ENCODE peak calls at places on chromosomes 4 and X, in seven cellular contexts. One of them, this sample, is unnamed.
A peak's percentile ranks its signal among the peaks of the same experiment; 100 is the strongest.

GRCh38 chr4:8739357-8739756 is 132.3 kb downstream of the HMX1 start:
- DNase-seq in EL: no peak
- DNase-seq in hippocampal formation: no peak
- DNase-seq in lower lobe of right lung: peak; percentile 20
- DNase-seq in type B pancreatic cell: no peak
- DNase-seq in mucosa of gallbladder: no peak
- DNase-seq in activated CD8-positive, alpha-beta memory T cell treated with anti-CD3 and anti-CD28 coated beads for 24 hours: peak; percentile 9
- DNase-seq in this sample: peak; percentile 90

GRCh38 chr4:16171831-16172230 is 54.4 kb downstream of the TAPT1 start:
- DNase-seq in EL: no peak
- DNase-seq in hippocampal formation: no peak
- DNase-seq in lower lobe of right lung: no peak
- DNase-seq in type B pancreatic cell: no peak
- DNase-seq in mucosa of gallbladder: no peak
- DNase-seq in activated CD8-positive, alpha-beta memory T cell treated with anti-CD3 and anti-CD28 coated beads for 24 hours: no peak
- DNase-seq in this sample: no peak

GRCh38 chr4:133102612-133103409 is 46.3 kb upstream of the PCDH10 start:
- DNase-seq in EL: no peak
- DNase-seq in hippocampal formation: no peak
- DNase-seq in lower lobe of right lung: no peak
- DNase-seq in type B pancreatic cell: no peak
- DNase-seq in mucosa of gallbladder: no peak
- DNase-seq in activated CD8-positive, alpha-beta memory T cell treated with anti-CD3 and anti-CD28 coated beads for 24 hours: no peak
- DNase-seq in this sample: no peak

GRCh38 chr4:136867465-136867864 is 664.8 kb downstream of the PCDH18 start:
- DNase-seq in EL: no peak
- DNase-seq in hippocampal formation: no peak
- DNase-seq in lower lobe of right lung: no peak
- DNase-seq in type B pancreatic cell: no peak
- DNase-seq in mucosa of gallbladder: no peak
- DNase-seq in activated CD8-positive, alpha-beta memory T cell treated with anti-CD3 and anti-CD28 coated beads for 24 hours: no peak
- DNase-seq in this sample: no peak

GRCh38 chrX:7083468-7084396 is 63.8 kb upstream of the STS start:
- DNase-seq in EL: peak; percentile 86
- DNase-seq in hippocampal formation: no peak
- DNase-seq in lower lobe of right lung: no peak
- DNase-seq in type B pancreatic cell: no peak
- DNase-seq in mucosa of gallbladder: no peak
- DNase-seq in activated CD8-positive, alpha-beta memory T cell treated with anti-CD3 and anti-CD28 coated beads for 24 hours: peak; percentile 77
- DNase-seq in this sample: no peak

GRCh38 chr4:8084712-8085490 is 73.7 kb downstream of the ABLIM2 start:
- DNase-seq in EL: no peak
- DNase-seq in hippocampal formation: no peak
- DNase-seq in lower lobe of right lung: no peak
- DNase-seq in type B pancreatic cell: no peak
- DNase-seq in mucosa of gallbladder: no peak
- DNase-seq in activated CD8-positive, alpha-beta memory T cell treated with anti-CD3 and anti-CD28 coated beads for 24 hours: no peak
- DNase-seq in this sample: no peak

GRCh38 chr4:84494518-84494917 is 4.6 kb downstream of the NKX6-1 start:
- DNase-seq in EL: no peak
- DNase-seq in hippocampal formation: no peak
- DNase-seq in lower lobe of right lung: no peak
- DNase-seq in type B pancreatic cell: no peak
- DNase-seq in mucosa of gallbladder: no peak
- DNase-seq in activated CD8-positive, alpha-beta memory T cell treated with anti-CD3 and anti-CD28 coated beads for 24 hours: no peak
- DNase-seq in this sample: no peak

GRCh38 chr4:47852121-47852520 is 14.3 kb upstream of the CORIN start:
- DNase-seq in EL: peak; percentile 74
- DNase-seq in hippocampal formation: no peak
- DNase-seq in lower lobe of right lung: no peak
- DNase-seq in type B pancreatic cell: no peak
- DNase-seq in mucosa of gallbladder: no peak
- DNase-seq in activated CD8-positive, alpha-beta memory T cell treated with anti-CD3 and anti-CD28 coated beads for 24 hours: no peak
- DNase-seq in this sample: no peak

GRCh38 chrX:135393046-135393445 is 28.7 kb upstream of the SMIM10L2A start:
- DNase-seq in EL: no peak
- DNase-seq in hippocampal formation: no peak
- DNase-seq in lower lobe of right lung: no peak
- DNase-seq in type B pancreatic cell: no peak
- DNase-seq in mucosa of gallbladder: no peak
- DNase-seq in activated CD8-positive, alpha-beta memory T cell treated with anti-CD3 and anti-CD28 coated beads for 24 hours: no peak
- DNase-seq in this sample: no peak

GRCh38 chr4:40227284-40227683 is 30.5 kb downstream of the RHOH start:
- DNase-seq in EL: no peak
- DNase-seq in hippocampal formation: no peak
- DNase-seq in lower lobe of right lung: no peak
- DNase-seq in type B pancreatic cell: no peak
- DNase-seq in mucosa of gallbladder: no peak
- DNase-seq in activated CD8-positive, alpha-beta memory T cell treated with anti-CD3 and anti-CD28 coated beads for 24 hours: no peak
- DNase-seq in this sample: no peak

GRCh38 chrX:54926978-54927377 is 6.4 kb downstream of the TRO start:
- DNase-seq in EL: no peak
- DNase-seq in hippocampal formation: no peak
- DNase-seq in lower lobe of right lung: no peak
- DNase-seq in type B pancreatic cell: no peak
- DNase-seq in mucosa of gallbladder: no peak
- DNase-seq in activated CD8-positive, alpha-beta memory T cell treated with anti-CD3 and anti-CD28 coated beads for 24 hours: no peak
- DNase-seq in this sample: no peak

GRCh38 chrX:137195991-137196390 is 162.2 kb upstream of the GPR101 start:
- DNase-seq in EL: peak; percentile 3
- DNase-seq in hippocampal formation: no peak
- DNase-seq in lower lobe of right lung: no peak
- DNase-seq in type B pancreatic cell: no peak
- DNase-seq in mucosa of gallbladder: no peak
- DNase-seq in activated CD8-positive, alpha-beta memory T cell treated with anti-CD3 and anti-CD28 coated beads for 24 hours: no peak
- DNase-seq in this sample: no peak

GRCh38 chrX:16882702-16883486 is 12.7 kb upstream of the RBBP7 start:
- DNase-seq in EL: peak; percentile 60
- DNase-seq in hippocampal formation: peak; percentile 39
- DNase-seq in lower lobe of right lung: peak; percentile 68
- DNase-seq in type B pancreatic cell: peak; percentile 77
- DNase-seq in mucosa of gallbladder: peak; percentile 64
- DNase-seq in activated CD8-positive, alpha-beta memory T cell treated with anti-CD3 and anti-CD28 coated beads for 24 hours: peak; percentile 84
- DNase-seq in this sample: no peak

GRCh38 chr4:83489711-83490326 is 4.9 kb upstream of the ABRAXAS1 start:
- DNase-seq in EL: no peak
- DNase-seq in hippocampal formation: no peak
- DNase-seq in lower lobe of right lung: no peak
- DNase-seq in type B pancreatic cell: no peak
- DNase-seq in mucosa of gallbladder: no peak
- DNase-seq in activated CD8-positive, alpha-beta memory T cell treated with anti-CD3 and anti-CD28 coated beads for 24 hours: no peak
- DNase-seq in this sample: no peak

GRCh38 chr4:87559090-87559837 is 30.1 kb upstream of the SPARCL1 start:
- DNase-seq in EL: peak; percentile 23
- DNase-seq in hippocampal formation: no peak
- DNase-seq in lower lobe of right lung: no peak
- DNase-seq in type B pancreatic cell: no peak
- DNase-seq in mucosa of gallbladder: no peak
- DNase-seq in activated CD8-positive, alpha-beta memory T cell treated with anti-CD3 and anti-CD28 coated beads for 24 hours: peak; percentile 58
- DNase-seq in this sample: no peak

GRCh38 chrX:1424452-1424851 is 28.3 kb downstream of the ASMTL start:
- DNase-seq in EL: no peak
- DNase-seq in hippocampal formation: no peak
- DNase-seq in lower lobe of right lung: peak; percentile 21
- DNase-seq in type B pancreatic cell: no peak
- DNase-seq in mucosa of gallbladder: no peak
- DNase-seq in activated CD8-positive, alpha-beta memory T cell treated with anti-CD3 and anti-CD28 coated beads for 24 hours: no peak
- DNase-seq in this sample: no peak

GRCh38 chr4:54228064-54228527 is 997 bp upstream of the PDGFRA start:
- DNase-seq in EL: peak; percentile 79
- DNase-seq in hippocampal formation: peak; percentile 41
- DNase-seq in lower lobe of right lung: peak; percentile 62
- DNase-seq in type B pancreatic cell: peak; percentile 91
- DNase-seq in mucosa of gallbladder: peak; percentile 68
- DNase-seq in activated CD8-positive, alpha-beta memory T cell treated with anti-CD3 and anti-CD28 coated beads for 24 hours: peak; percentile 72
- DNase-seq in this sample: peak; percentile 95

GRCh38 chr4:180909279-180909678 is 1333.9 kb upstream of the TENM3 start:
- DNase-seq in EL: peak; percentile 13
- DNase-seq in hippocampal formation: no peak
- DNase-seq in lower lobe of right lung: no peak
- DNase-seq in type B pancreatic cell: no peak
- DNase-seq in mucosa of gallbladder: no peak
- DNase-seq in activated CD8-positive, alpha-beta memory T cell treated with anti-CD3 and anti-CD28 coated beads for 24 hours: no peak
- DNase-seq in this sample: no peak

GRCh38 chrX:130680164-130681035 is 222.6 kb downstream of the ENOX2 start:
- DNase-seq in EL: peak; percentile 28
- DNase-seq in hippocampal formation: no peak
- DNase-seq in lower lobe of right lung: no peak
- DNase-seq in type B pancreatic cell: no peak
- DNase-seq in mucosa of gallbladder: no peak
- DNase-seq in activated CD8-positive, alpha-beta memory T cell treated with anti-CD3 and anti-CD28 coated beads for 24 hours: no peak
- DNase-seq in this sample: no peak

GRCh38 chr4:186724861-186725419 is 1.3 kb upstream of the FAT1 start:
- DNase-seq in EL: peak; percentile 50
- DNase-seq in hippocampal formation: peak; percentile 9
- DNase-seq in lower lobe of right lung: no peak
- DNase-seq in type B pancreatic cell: no peak
- DNase-seq in mucosa of gallbladder: no peak
- DNase-seq in activated CD8-positive, alpha-beta memory T cell treated with anti-CD3 and anti-CD28 coated beads for 24 hours: no peak
- DNase-seq in this sample: peak; percentile 87

GRCh38 chr4:85257817-85258216 is 217.1 kb upstream of the ARHGAP24 start:
- DNase-seq in EL: no peak
- DNase-seq in hippocampal formation: no peak
- DNase-seq in lower lobe of right lung: no peak
- DNase-seq in type B pancreatic cell: no peak
- DNase-seq in mucosa of gallbladder: no peak
- DNase-seq in activated CD8-positive, alpha-beta memory T cell treated with anti-CD3 and anti-CD28 coated beads for 24 hours: no peak
- DNase-seq in this sample: no peak

GRCh38 chr4:93184093-93184492 is 644.5 kb upstream of the ATOH1 start:
- DNase-seq in EL: no peak
- DNase-seq in hippocampal formation: no peak
- DNase-seq in lower lobe of right lung: no peak
- DNase-seq in type B pancreatic cell: no peak
- DNase-seq in mucosa of gallbladder: no peak
- DNase-seq in activated CD8-positive, alpha-beta memory T cell treated with anti-CD3 and anti-CD28 coated beads for 24 hours: no peak
- DNase-seq in this sample: no peak

GRCh38 chrX:9019151-9019550 is 14.8 kb downstream of the FAM9B start:
- DNase-seq in EL: no peak
- DNase-seq in hippocampal formation: no peak
- DNase-seq in lower lobe of right lung: no peak
- DNase-seq in type B pancreatic cell: no peak
- DNase-seq in mucosa of gallbladder: no peak
- DNase-seq in activated CD8-positive, alpha-beta memory T cell treated with anti-CD3 and anti-CD28 coated beads for 24 hours: no peak
- DNase-seq in this sample: no peak

GRCh38 chrX:136168929-136169735 is 21.8 kb downstream of the FHL1 start:
- DNase-seq in EL: peak; percentile 91
- DNase-seq in hippocampal formation: no peak
- DNase-seq in lower lobe of right lung: no peak
- DNase-seq in type B pancreatic cell: no peak
- DNase-seq in mucosa of gallbladder: peak; percentile 31
- DNase-seq in activated CD8-positive, alpha-beta memory T cell treated with anti-CD3 and anti-CD28 coated beads for 24 hours: no peak
- DNase-seq in this sample: no peak

GRCh38 chrX:154517101-154517781 is 1.2 kb upstream of the FAM3A start:
- DNase-seq in EL: no peak
- DNase-seq in hippocampal formation: peak; percentile 9
- DNase-seq in lower lobe of right lung: no peak
- DNase-seq in type B pancreatic cell: no peak
- DNase-seq in mucosa of gallbladder: no peak
- DNase-seq in activated CD8-positive, alpha-beta memory T cell treated with anti-CD3 and anti-CD28 coated beads for 24 hours: no peak
- DNase-seq in this sample: no peak

GRCh38 chr4:185775792-185776555 is 36.0 kb downstream of the SORBS2 start:
- DNase-seq in EL: peak; percentile 30
- DNase-seq in hippocampal formation: no peak
- DNase-seq in lower lobe of right lung: no peak
- DNase-seq in type B pancreatic cell: no peak
- DNase-seq in mucosa of gallbladder: no peak
- DNase-seq in activated CD8-positive, alpha-beta memory T cell treated with anti-CD3 and anti-CD28 coated beads for 24 hours: no peak
- DNase-seq in this sample: no peak

GRCh38 chrX:16633754-16634153 is 16.2 kb upstream of the S100G start:
- DNase-seq in EL: peak; percentile 18
- DNase-seq in hippocampal formation: no peak
- DNase-seq in lower lobe of right lung: no peak
- DNase-seq in type B pancreatic cell: no peak
- DNase-seq in mucosa of gallbladder: no peak
- DNase-seq in activated CD8-positive, alpha-beta memory T cell treated with anti-CD3 and anti-CD28 coated beads for 24 hours: no peak
- DNase-seq in this sample: no peak

GRCh38 chr4:61309616-61310015 is 109.5 kb downstream of the ADGRL3 start:
- DNase-seq in EL: no peak
- DNase-seq in hippocampal formation: no peak
- DNase-seq in lower lobe of right lung: no peak
- DNase-seq in type B pancreatic cell: no peak
- DNase-seq in mucosa of gallbladder: no peak
- DNase-seq in activated CD8-positive, alpha-beta memory T cell treated with anti-CD3 and anti-CD28 coated beads for 24 hours: no peak
- DNase-seq in this sample: no peak

GRCh38 chr4:40305329-40306193 is 29.6 kb upstream of the CHRNA9 start:
- DNase-seq in EL: no peak
- DNase-seq in hippocampal formation: no peak
- DNase-seq in lower lobe of right lung: no peak
- DNase-seq in type B pancreatic cell: no peak
- DNase-seq in mucosa of gallbladder: no peak
- DNase-seq in activated CD8-positive, alpha-beta memory T cell treated with anti-CD3 and anti-CD28 coated beads for 24 hours: peak; percentile 80
- DNase-seq in this sample: no peak

GRCh38 chr4:4424499-4425115 is 37.7 kb downstream of the NSG1 start:
- DNase-seq in EL: no peak
- DNase-seq in hippocampal formation: no peak
- DNase-seq in lower lobe of right lung: no peak
- DNase-seq in type B pancreatic cell: peak; percentile 48
- DNase-seq in mucosa of gallbladder: no peak
- DNase-seq in activated CD8-positive, alpha-beta memory T cell treated with anti-CD3 and anti-CD28 coated beads for 24 hours: peak; percentile 26
- DNase-seq in this sample: no peak

GRCh38 chr4:673349-674091 is 556 bp downstream of the ATP5ME start:
- DNase-seq in EL: no peak
- DNase-seq in hippocampal formation: no peak
- DNase-seq in lower lobe of right lung: peak; percentile 81
- DNase-seq in type B pancreatic cell: no peak
- DNase-seq in mucosa of gallbladder: no peak
- DNase-seq in activated CD8-positive, alpha-beta memory T cell treated with anti-CD3 and anti-CD28 coated beads for 24 hours: no peak
- DNase-seq in this sample: no peak

GRCh38 chr4:5158825-5159224 is 107.5 kb downstream of the STK32B start:
- DNase-seq in EL: no peak
- DNase-seq in hippocampal formation: no peak
- DNase-seq in lower lobe of right lung: no peak
- DNase-seq in type B pancreatic cell: no peak
- DNase-seq in mucosa of gallbladder: no peak
- DNase-seq in activated CD8-positive, alpha-beta memory T cell treated with anti-CD3 and anti-CD28 coated beads for 24 hours: no peak
- DNase-seq in this sample: no peak

GRCh38 chrX:154094833-154095232 is 2.7 kb downstream of the MECP2 start:
- DNase-seq in EL: no peak
- DNase-seq in hippocampal formation: no peak
- DNase-seq in lower lobe of right lung: no peak
- DNase-seq in type B pancreatic cell: no peak
- DNase-seq in mucosa of gallbladder: no peak
- DNase-seq in activated CD8-positive, alpha-beta memory T cell treated with anti-CD3 and anti-CD28 coated beads for 24 hours: no peak
- DNase-seq in this sample: no peak

GRCh38 chrX:120517936-120518335 is 42.8 kb downstream of the CUL4B start:
- DNase-seq in EL: peak; percentile 82
- DNase-seq in hippocampal formation: no peak
- DNase-seq in lower lobe of right lung: no peak
- DNase-seq in type B pancreatic cell: no peak
- DNase-seq in mucosa of gallbladder: no peak
- DNase-seq in activated CD8-positive, alpha-beta memory T cell treated with anti-CD3 and anti-CD28 coated beads for 24 hours: no peak
- DNase-seq in this sample: no peak

GRCh38 chr4:77600521-77601451 is 4.8 kb upstream of the CXCL13 start:
- DNase-seq in EL: peak; percentile 23
- DNase-seq in hippocampal formation: no peak
- DNase-seq in lower lobe of right lung: no peak
- DNase-seq in type B pancreatic cell: no peak
- DNase-seq in mucosa of gallbladder: peak; percentile 21
- DNase-seq in activated CD8-positive, alpha-beta memory T cell treated with anti-CD3 and anti-CD28 coated beads for 24 hours: no peak
- DNase-seq in this sample: no peak

This sample was measured in esophagus muscularis mucosa.